ENCODE peak calls at places on chromosome 13, in ten cellular contexts. S is cardiac muscle cell; U is mucosa of descending colon; I is CD8-positive, alpha-beta T cell; V is adipocyte; B is neural progenitor cell; A is K562; Y is BE2C; T is astrocyte; C is GM23338. R is an unnamed sample. For H3K36me3, the result is how much of the 10 kb centered on the place peaks cover.

GRCh38 chr13:67048793-67049150 is 181.4 kb downstream of the PCDH9 start:
- DNase-seq in S (no peak), U (no peak), I (no peak), V (peak), B (no peak), A (no peak), Y (no peak), T (peak), C (no peak), R (no peak)

GRCh38 chr13:61410669-61411297 is 4.9 kb downstream of the PCDH20 start:
- DNase-seq in S (peak), U (no peak), I (no peak), V (peak), B (peak), A (peak), Y (no peak), T (no peak), C (peak), R (no peak)

GRCh38 chr13:94710881-94711560 is 1.3 kb downstream of the SOX21 start:
- DNase-seq in S (no peak), U (peak), I (no peak), V (no peak), B (peak), A (peak), Y (peak), T (no peak), C (peak), R (peak)

GRCh38 chr13:93226623-93227279 is at the start of gene GPC6:
- DNase-seq in S (peak), U (peak), I (no peak), V (peak), B (peak), A (peak), Y (peak), T (peak), C (peak), R (peak)

GRCh38 chr13:89267734-89268133 is 1596.6 kb downstream of the SLITRK5 start:
- DNase-seq in S (no peak), U (no peak), I (no peak), V (no peak), B (no peak), A (no peak), Y (no peak), T (peak), C (no peak), R (no peak)

GRCh38 chr13:72180253-72180952 is 313.4 kb upstream of the DACH1 start:
- DNase-seq in S (no peak), U (no peak), I (no peak), V (peak), B (peak), A (no peak), Y (no peak), T (peak), C (peak), R (peak)

GRCh38 chr13:22235285-22235949 is 564.5 kb downstream of the FGF9 start:
- DNase-seq in S (peak), U (no peak), I (no peak), V (no peak), B (peak), A (no peak), Y (no peak), T (no peak), C (peak), R (peak)

GRCh38 chr13:73740681-73741080 is 393.5 kb downstream of the KLF12 start:
- DNase-seq in S (no peak), U (no peak), I (no peak), V (peak), B (no peak), A (no peak), Y (no peak), T (no peak), C (no peak), R (no peak)

GRCh38 chr13:73914119-73914518 is 220.1 kb downstream of the KLF12 start:
- DNase-seq in S (no peak), U (no peak), I (no peak), V (no peak), B (no peak), A (no peak), Y (peak), T (no peak), C (no peak), R (peak)

GRCh38 chr13:93635687-93636086 is 409.1 kb downstream of the GPC6 start:
- DNase-seq in S (no peak), U (no peak), I (no peak), V (peak), B (no peak), A (no peak), Y (no peak), T (peak), C (no peak), R (peak)

GRCh38 chr13:105979586-105979985 is 555.9 kb downstream of the EFNB2 start:
- DNase-seq in S (peak), U (peak), I (no peak), V (no peak), B (peak), A (no peak), Y (no peak), T (no peak), C (no peak), R (no peak)

GRCh38 chr13:100269837-100270236 is 180.9 kb downstream of the PCCA start:
- DNase-seq in S (no peak), U (peak), I (no peak), V (peak), B (no peak), A (no peak), Y (no peak), T (peak), C (no peak), R (peak)

GRCh38 chr13:23788459-23788858 is 100.7 kb downstream of the MIPEP start:
- DNase-seq in S (no peak), U (no peak), I (no peak), V (no peak), B (no peak), A (no peak), Y (no peak), T (no peak), C (no peak), R (no peak)

GRCh38 chr13:48749144-48749543 is 95.4 kb downstream of the CYSLTR2 start:
- DNase-seq in S (no peak), U (no peak), I (no peak), V (no peak), B (no peak), A (no peak), Y (no peak), T (peak), C (no peak), R (peak)

GRCh38 chr13:75055296-75055695 is 426.7 kb downstream of the TBC1D4 start:
- DNase-seq in S (no peak), U (no peak), I (no peak), V (no peak), B (no peak), A (no peak), Y (no peak), T (no peak), C (no peak), R (no peak)

GRCh38 chr13:23289917-23290357 is 109.2 kb downstream of the SGCG start:
- DNase-seq in S (no peak), U (no peak), I (no peak), V (peak), B (no peak), A (no peak), Y (peak), T (peak), C (no peak), R (peak)

GRCh38 chr13:43785166-43785680 is 1.5 kb downstream of the ENOX1 start:
- DNase-seq in S (no peak), U (no peak), I (no peak), V (no peak), B (peak), A (no peak), Y (no peak), T (no peak), C (peak), R (no peak)

GRCh38 chr13:66634384-66634783 is 595.8 kb downstream of the PCDH9 start:
- DNase-seq in S (peak), U (no peak), I (no peak), V (no peak), B (no peak), A (no peak), Y (no peak), T (peak), C (no peak), R (no peak)

GRCh38 chr13:32048816-32049215 is 17.2 kb downstream of the FRY start:
- DNase-seq in S (no peak), U (no peak), I (no peak), V (no peak), B (no peak), A (no peak), Y (peak), T (no peak), C (no peak), R (no peak)
- H3K36me3 ChIP-seq in S (under half), U (under half), I (under half), V (under half), B (under half), A (under half), Y (under half), T (under half), C (under half), R (under half)

GRCh38 chr13:51177188-51177587 is 45.0 kb upstream of the FAM124A start:
- DNase-seq in S (no peak), U (no peak), I (no peak), V (no peak), B (no peak), A (no peak), Y (no peak), T (no peak), C (no peak), R (no peak)

GRCh38 chr13:51175639-51176038 is 46.6 kb upstream of the FAM124A start:
- DNase-seq in S (no peak), U (no peak), I (no peak), V (no peak), B (no peak), A (no peak), Y (no peak), T (no peak), C (no peak), R (no peak)

GRCh38 chr13:51178456-51179074 is 43.6 kb upstream of the FAM124A start:
- DNase-seq in S (no peak), U (no peak), I (no peak), V (no peak), B (no peak), A (no peak), Y (no peak), T (no peak), C (no peak), R (no peak)

GRCh38 chr13:51179432-51179971 is 42.7 kb upstream of the FAM124A start:
- DNase-seq in S (no peak), U (no peak), I (no peak), V (no peak), B (no peak), A (no peak), Y (no peak), T (no peak), C (no peak), R (no peak)

GRCh38 chr13:51175001-51175400 is 47.2 kb upstream of the FAM124A start:
- DNase-seq in S (no peak), U (no peak), I (no peak), V (no peak), B (no peak), A (no peak), Y (no peak), T (no peak), C (no peak), R (no peak)
- H3K36me3 ChIP-seq in S (under half), U (under half), I (under half), V (under half), B (under half), A (under half), Y (under half), T (under half), C (half or more), R (under half)

DNA sequence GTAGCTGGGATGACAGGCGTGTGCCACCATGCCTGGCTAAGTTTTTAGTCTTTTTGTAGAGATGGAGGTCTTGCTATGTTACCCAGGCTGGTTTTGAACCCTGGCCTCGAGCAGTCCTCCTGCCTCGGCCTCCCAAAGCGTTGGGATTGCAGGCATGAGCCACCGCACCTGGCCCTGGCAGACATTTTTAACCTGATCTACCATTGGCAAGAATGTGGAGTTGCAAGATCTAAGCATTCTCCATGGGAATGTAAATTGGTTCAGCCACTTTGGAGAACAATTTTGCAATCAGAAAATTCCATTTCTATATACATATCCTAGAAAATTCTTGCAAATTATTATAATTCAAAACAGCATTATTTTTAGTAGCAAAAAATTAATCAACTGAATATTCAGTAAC is 24.3 kb upstream of the DCUN1D2 start:
- DNase-seq in S (no peak), U (no peak), I (no peak), V (no peak), B (no peak), A (no peak), Y (no peak), T (no peak), C (no peak), R (no peak)
- H3K36me3 ChIP-seq in S (under half), U (under half), I (under half), V (under half), B (under half), A (under half), Y (under half), T (under half), C (under half), R (under half)

GRCh38 chr13:114324334-114324733 is 10.0 kb downstream of the CHAMP1 start:
- DNase-seq in S (no peak), U (no peak), I (no peak), V (no peak), B (no peak), A (no peak), Y (no peak), T (no peak), C (no peak), R (no peak)
- H3K36me3 ChIP-seq in S (under half), U (under half), I (under half), V (half or more), B (under half), A (half or more), Y (half or more), T (under half), C (under half), R (half or more)

GRCh38 chr13:78630509-78630908 is 27.2 kb upstream of the POU4F1 start:
- DNase-seq in S (no peak), U (no peak), I (no peak), V (no peak), B (no peak), A (no peak), Y (no peak), T (no peak), C (no peak), R (no peak)

GRCh38 chr13:78625384-78625783 is 22.0 kb upstream of the POU4F1 start:
- DNase-seq in S (no peak), U (no peak), I (no peak), V (no peak), B (no peak), A (no peak), Y (no peak), T (no peak), C (no peak), R (no peak)

GRCh38 chr13:78632956-78633355 is 26.0 kb downstream of the OBI1 start:
- DNase-seq in S (no peak), U (no peak), I (no peak), V (no peak), B (no peak), A (no peak), Y (no peak), T (peak), C (no peak), R (no peak)

GRCh38 chr13:78636493-78636892 is 22.5 kb downstream of the OBI1 start:
- DNase-seq in S (no peak), U (no peak), I (no peak), V (no peak), B (no peak), A (peak), Y (no peak), T (no peak), C (no peak), R (no peak)

DNA sequence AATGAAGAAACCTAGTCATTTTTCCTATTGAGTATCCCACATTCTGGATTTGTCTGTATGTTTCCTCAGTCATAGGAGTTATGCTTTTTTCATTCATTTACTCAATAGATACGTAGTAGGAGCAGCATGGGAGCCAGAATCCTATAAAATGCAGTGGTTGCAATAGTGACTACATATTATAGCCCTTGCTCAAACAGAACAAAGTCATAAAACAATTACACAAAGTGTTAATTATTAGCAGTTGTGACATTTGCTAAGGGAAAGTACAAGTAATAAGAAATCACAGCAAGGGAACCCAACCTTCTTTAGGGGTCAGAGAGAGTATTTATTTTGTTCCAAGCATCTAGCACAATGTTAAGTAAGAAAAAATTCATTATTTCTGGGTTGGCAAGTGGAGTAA is 27.7 kb upstream of the POU4F1 start:
- DNase-seq in S (no peak), U (peak), I (no peak), V (no peak), B (no peak), A (no peak), Y (no peak), T (no peak), C (no peak), R (no peak)
- H3K36me3 ChIP-seq in S (under half), U (under half), I (under half), V (half or more), B (under half), A (under half), Y (under half), T (under half), C (under half), R (under half)

GRCh38 chr13:33083054-33083453 is 66.8 kb downstream of the KL start:
- DNase-seq in S (no peak), U (no peak), I (no peak), V (no peak), B (no peak), A (no peak), Y (no peak), T (no peak), C (no peak), R (no peak)
- H3K36me3 ChIP-seq in S (under half), U (under half), I (under half), V (under half), B (under half), A (under half), Y (under half), T (under half), C (under half), R (under half)

GRCh38 chr13:111881700-111882099 is 185.2 kb upstream of the SOX1 start:
- DNase-seq in S (no peak), U (no peak), I (no peak), V (no peak), B (no peak), A (no peak), Y (no peak), T (no peak), C (no peak), R (no peak)
- H3K36me3 ChIP-seq in S (under half), U (under half), I (under half), V (under half), B (under half), A (under half), Y (under half), T (under half), C (under half), R (under half)

DNA sequence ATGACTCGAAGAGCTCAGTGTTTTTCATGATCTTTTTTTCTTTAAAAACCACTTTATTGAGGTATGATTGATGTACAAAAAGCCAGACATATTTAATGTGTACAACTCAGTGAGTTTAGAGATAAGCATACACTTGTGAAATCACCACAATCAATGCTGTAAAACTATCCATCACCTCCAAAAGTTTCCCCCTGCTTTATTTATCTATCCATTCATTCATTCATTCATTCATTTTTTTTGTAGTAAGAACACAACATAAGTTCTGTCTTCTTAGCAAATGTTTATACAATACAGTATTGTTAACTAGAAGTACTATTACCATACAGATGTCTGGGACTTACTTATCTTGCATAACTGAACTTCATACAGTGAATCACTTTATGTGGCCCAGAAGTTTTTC is 6.6 kb downstream of the RAP2A start:
- DNase-seq in S (no peak), U (no peak), I (no peak), V (peak), B (no peak), A (no peak), Y (no peak), T (peak), C (no peak), R (no peak)
- H3K36me3 ChIP-seq in S (under half), U (under half), I (under half), V (under half), B (under half), A (under half), Y (under half), T (under half), C (under half), R (under half)

R was measured in MG63.